ENCODE peak calls at places on chromosomes 4 and X, in four cellular contexts. One of them, this sample, is unnamed. For H3K9me3, H3K36me3 and H3K27me3, the result is how much of the 10 kb centered on the place peaks cover.

GRCh38 chr4:155796031-155796430 is 37.2 kb downstream of the GUCY1B1 start:
- DNase-seq in heart right ventricle: no peak
- DNase-seq in upper lobe of right lung: no peak
- DNase-seq in adipocyte: no peak
- DNase-seq in this sample: no peak

GRCh38 chr4:154467886-154468285 is 23.7 kb downstream of the DCHS2 start:
- DNase-seq in heart right ventricle: no peak
- DNase-seq in upper lobe of right lung: no peak
- DNase-seq in adipocyte: no peak
- DNase-seq in this sample: no peak

GRCh38 chr4:24689212-24689611 is 104.9 kb upstream of the DHX15 start:
- DNase-seq in heart right ventricle: no peak
- DNase-seq in upper lobe of right lung: no peak
- DNase-seq in adipocyte: no peak
- DNase-seq in this sample: no peak

GRCh38 chr4:56026596-56026995 is 77.9 kb downstream of the CEP135 start:
- DNase-seq in heart right ventricle: no peak
- DNase-seq in upper lobe of right lung: no peak
- DNase-seq in adipocyte: no peak
- DNase-seq in this sample: no peak

GRCh38 chr4:135741583-135741982 is 1540.0 kb upstream of the PABPC4L start:
- DNase-seq in heart right ventricle: no peak
- DNase-seq in upper lobe of right lung: no peak
- DNase-seq in adipocyte: no peak
- DNase-seq in this sample: no peak

GRCh38 chrX:11349661-11350337 is 56.6 kb downstream of the AMELX start:
- DNase-seq in heart right ventricle: no peak
- DNase-seq in upper lobe of right lung: no peak
- DNase-seq in adipocyte: peak
- DNase-seq in this sample: no peak

GRCh38 chrX:9329056-9329455 is 135.8 kb upstream of the TBL1X start:
- DNase-seq in heart right ventricle: no peak
- DNase-seq in upper lobe of right lung: no peak
- DNase-seq in adipocyte: no peak
- DNase-seq in this sample: no peak

GRCh38 chr4:153759407-153760226 is at the start of gene RNF175:
- DNase-seq in heart right ventricle: no peak
- DNase-seq in upper lobe of right lung: no peak
- DNase-seq in adipocyte: peak
- DNase-seq in this sample: no peak

GRCh38 chr4:106869551-106869950 is 166.6 kb downstream of the DKK2 start:
- DNase-seq in heart right ventricle: no peak
- DNase-seq in upper lobe of right lung: no peak
- DNase-seq in adipocyte: peak
- DNase-seq in this sample: no peak

GRCh38 chr4:13546855-13547562 is 2.7 kb upstream of the NKX3-2 start:
- DNase-seq in heart right ventricle: no peak
- DNase-seq in upper lobe of right lung: no peak
- DNase-seq in adipocyte: no peak
- DNase-seq in this sample: peak

GRCh38 chr4:30769093-30769492 is 48.9 kb downstream of the PCDH7 start:
- DNase-seq in heart right ventricle: no peak
- DNase-seq in upper lobe of right lung: no peak
- DNase-seq in adipocyte: no peak
- DNase-seq in this sample: no peak

GRCh38 chr4:156884183-156884582 is 87.4 kb downstream of the PDGFC start:
- DNase-seq in heart right ventricle: no peak
- DNase-seq in upper lobe of right lung: no peak
- DNase-seq in adipocyte: no peak
- DNase-seq in this sample: no peak

GRCh38 chrX:24034485-24034884 is 7.5 kb upstream of the KLHL15 start:
- DNase-seq in heart right ventricle: no peak
- DNase-seq in upper lobe of right lung: no peak
- DNase-seq in adipocyte: no peak
- DNase-seq in this sample: no peak

GRCh38 chr4:6372649-6373525 is 99.5 kb downstream of the PPP2R2C start:
- DNase-seq in heart right ventricle: no peak
- DNase-seq in upper lobe of right lung: no peak
- DNase-seq in adipocyte: peak
- DNase-seq in this sample: peak

GRCh38 chr4:47926667-47927258 is 12.4 kb upstream of the NFXL1 start:
- DNase-seq in heart right ventricle: peak
- DNase-seq in upper lobe of right lung: peak
- DNase-seq in adipocyte: peak
- DNase-seq in this sample: no peak

DNA sequence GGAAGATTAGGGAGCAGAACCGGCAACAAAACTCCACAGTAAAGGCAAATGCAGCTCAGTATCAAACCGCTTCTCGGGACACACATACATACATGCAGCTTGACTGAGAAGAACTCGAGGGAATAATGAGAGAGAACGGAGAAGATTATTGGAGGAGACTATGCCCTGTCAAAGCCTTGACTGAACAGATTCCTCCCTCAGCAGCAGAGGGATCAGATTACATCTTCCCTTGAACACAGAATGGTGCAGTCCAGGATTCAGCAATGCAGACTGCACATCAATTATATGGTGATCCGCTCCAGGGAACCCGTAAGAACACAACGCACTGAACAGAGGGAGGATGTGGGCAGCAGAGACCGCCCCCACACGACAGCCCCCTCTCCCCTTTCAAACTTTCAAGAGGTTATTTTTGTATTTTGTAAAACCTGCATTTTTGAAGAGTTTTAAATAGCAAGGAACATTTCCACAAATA is 183.2 kb downstream of the FBXW7 start:
- DNase-seq in heart right ventricle: peak
- DNase-seq in upper lobe of right lung: no peak
- DNase-seq in adipocyte: peak
- DNase-seq in this sample: peak
- H3K9me3 ChIP-seq in heart right ventricle: under half
- H3K9me3 ChIP-seq in upper lobe of right lung: under half
- H3K9me3 ChIP-seq in adipocyte: under half
- H3K9me3 ChIP-seq in this sample: under half

GRCh38 chrX:149495573-149496071 is 9.5 kb downstream of the IDS start:
- DNase-seq in heart right ventricle: no peak
- DNase-seq in upper lobe of right lung: no peak
- DNase-seq in adipocyte: peak
- DNase-seq in this sample: peak

GRCh38 chrX:149497054-149497453 is 8.1 kb downstream of the IDS start:
- DNase-seq in heart right ventricle: no peak
- DNase-seq in upper lobe of right lung: no peak
- DNase-seq in adipocyte: no peak
- DNase-seq in this sample: no peak

GRCh38 chrX:149493567-149494562 is 11.2 kb downstream of the IDS start:
- DNase-seq in heart right ventricle: peak
- DNase-seq in upper lobe of right lung: no peak
- DNase-seq in adipocyte: no peak
- DNase-seq in this sample: peak

GRCh38 chrX:149497626-149498025 is 7.5 kb downstream of the IDS start:
- DNase-seq in heart right ventricle: no peak
- DNase-seq in upper lobe of right lung: no peak
- DNase-seq in adipocyte: peak
- DNase-seq in this sample: no peak

GRCh38 chrX:149494844-149495565 is 10.1 kb downstream of the IDS start:
- DNase-seq in heart right ventricle: no peak
- DNase-seq in upper lobe of right lung: no peak
- DNase-seq in adipocyte: no peak
- DNase-seq in this sample: no peak
- H3K36me3 ChIP-seq in heart right ventricle: under half
- H3K36me3 ChIP-seq in upper lobe of right lung: half or more
- H3K36me3 ChIP-seq in adipocyte: under half
- H3K36me3 ChIP-seq in this sample: half or more

GRCh38 chr4:3649491-3649890 is 116.7 kb upstream of the ADRA2C start:
- DNase-seq in heart right ventricle: no peak
- DNase-seq in upper lobe of right lung: no peak
- DNase-seq in adipocyte: no peak
- DNase-seq in this sample: no peak

GRCh38 chr4:3652586-3652985 is 113.6 kb upstream of the ADRA2C start:
- DNase-seq in heart right ventricle: no peak
- DNase-seq in upper lobe of right lung: no peak
- DNase-seq in adipocyte: no peak
- DNase-seq in this sample: no peak

GRCh38 chr4:3648731-3649130 is 116.5 kb upstream of the LRPAP1 start:
- DNase-seq in heart right ventricle: no peak
- DNase-seq in upper lobe of right lung: no peak
- DNase-seq in adipocyte: no peak
- DNase-seq in this sample: no peak

GRCh38 chr4:3654036-3654807 is 112.0 kb upstream of the ADRA2C start:
- DNase-seq in heart right ventricle: no peak
- DNase-seq in upper lobe of right lung: no peak
- DNase-seq in adipocyte: no peak
- DNase-seq in this sample: no peak

DNA sequence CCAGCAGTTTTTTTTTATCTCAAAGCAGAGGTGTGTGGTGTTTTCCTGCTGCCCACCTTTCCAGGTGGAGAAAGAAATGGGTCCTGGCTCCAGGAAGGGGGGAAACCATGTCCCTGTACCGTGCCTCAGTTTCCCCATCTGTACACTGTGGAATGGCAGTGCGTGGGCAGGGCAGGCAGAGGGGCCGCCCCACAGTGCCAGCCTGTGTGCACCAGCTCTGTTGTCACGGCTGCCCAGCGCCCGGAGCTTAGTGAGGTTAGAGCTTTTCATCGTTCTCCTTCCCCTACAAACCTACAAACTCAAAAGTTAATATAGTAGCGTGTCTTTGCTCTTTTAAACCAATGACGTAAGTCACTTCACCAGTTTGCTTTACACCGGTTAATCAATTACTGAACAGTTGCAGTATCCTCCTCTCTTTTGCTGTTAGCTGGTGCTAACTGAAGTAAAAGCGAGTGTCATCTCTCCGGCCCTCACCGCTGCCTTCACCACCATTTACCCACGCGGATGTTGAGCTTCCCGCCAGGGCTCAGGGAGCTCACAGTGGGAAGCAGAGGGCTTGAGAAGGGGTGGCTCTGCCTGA is 114.8 kb upstream of the ADRA2C start:
- DNase-seq in heart right ventricle: no peak
- DNase-seq in upper lobe of right lung: no peak
- DNase-seq in adipocyte: no peak
- DNase-seq in this sample: peak
- H3K27me3 ChIP-seq in heart right ventricle: under half
- H3K27me3 ChIP-seq in upper lobe of right lung: under half
- H3K27me3 ChIP-seq in adipocyte: half or more
- H3K27me3 ChIP-seq in this sample: under half

GRCh38 chrX:19360903-19361302 is 17.2 kb downstream of the PDHA1 start:
- DNase-seq in heart right ventricle: no peak
- DNase-seq in upper lobe of right lung: no peak
- DNase-seq in adipocyte: no peak
- DNase-seq in this sample: no peak
- H3K9me3 ChIP-seq in heart right ventricle: under half
- H3K9me3 ChIP-seq in upper lobe of right lung: under half
- H3K9me3 ChIP-seq in adipocyte: under half
- H3K9me3 ChIP-seq in this sample: under half

GRCh38 chr4:185589067-185589844 is 53.9 kb upstream of the PDLIM3 start:
- DNase-seq in heart right ventricle: no peak
- DNase-seq in upper lobe of right lung: no peak
- DNase-seq in adipocyte: peak
- DNase-seq in this sample: no peak

GRCh38 chr4:185591679-185592141 is 56.4 kb upstream of the PDLIM3 start:
- DNase-seq in heart right ventricle: no peak
- DNase-seq in upper lobe of right lung: no peak
- DNase-seq in adipocyte: peak
- DNase-seq in this sample: no peak

GRCh38 chr4:185592438-185592837 is 57.1 kb upstream of the PDLIM3 start:
- DNase-seq in heart right ventricle: no peak
- DNase-seq in upper lobe of right lung: no peak
- DNase-seq in adipocyte: no peak
- DNase-seq in this sample: no peak

GRCh38 chr4:185592845-185593488 is 57.7 kb upstream of the PDLIM3 start:
- DNase-seq in heart right ventricle: no peak
- DNase-seq in upper lobe of right lung: no peak
- DNase-seq in adipocyte: no peak
- DNase-seq in this sample: no peak

DNA sequence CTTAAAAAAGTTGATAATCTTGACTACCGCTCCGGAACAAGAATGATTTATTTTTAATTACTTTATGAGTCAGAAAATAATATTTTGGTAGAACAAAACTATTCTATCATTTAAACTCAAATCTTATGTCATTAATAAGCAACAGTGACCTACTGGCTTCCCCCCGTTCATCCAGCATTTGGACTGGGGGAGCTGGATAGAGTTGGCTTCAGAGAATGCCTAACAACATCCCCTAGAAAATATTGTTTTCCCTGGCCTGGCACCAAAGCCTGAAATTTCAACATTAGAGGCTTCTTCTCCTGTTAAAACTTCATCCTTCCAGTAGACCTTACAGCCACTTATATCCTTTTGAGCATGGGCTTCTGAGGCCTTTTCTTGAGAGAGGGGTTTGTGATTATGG is 55.7 kb upstream of the PDLIM3 start:
- DNase-seq in heart right ventricle: no peak
- DNase-seq in upper lobe of right lung: no peak
- DNase-seq in adipocyte: no peak
- DNase-seq in this sample: no peak
- H3K36me3 ChIP-seq in heart right ventricle: under half
- H3K36me3 ChIP-seq in upper lobe of right lung: under half
- H3K36me3 ChIP-seq in adipocyte: under half
- H3K36me3 ChIP-seq in this sample: under half

GRCh38 chr4:151770154-151770553 is 9.3 kb upstream of the GATB start:
- DNase-seq in heart right ventricle: no peak
- DNase-seq in upper lobe of right lung: no peak
- DNase-seq in adipocyte: no peak
- DNase-seq in this sample: no peak
- H3K27me3 ChIP-seq in heart right ventricle: under half
- H3K27me3 ChIP-seq in upper lobe of right lung: under half
- H3K27me3 ChIP-seq in adipocyte: under half
- H3K27me3 ChIP-seq in this sample: under half

GRCh38 chr4:123618606-123619005 is 222.0 kb downstream of the SPRY1 start:
- DNase-seq in heart right ventricle: no peak
- DNase-seq in upper lobe of right lung: no peak
- DNase-seq in adipocyte: no peak
- DNase-seq in this sample: no peak

GRCh38 chr4:123619326-123619725 is 222.7 kb downstream of the SPRY1 start:
- DNase-seq in heart right ventricle: no peak
- DNase-seq in upper lobe of right lung: no peak
- DNase-seq in adipocyte: no peak
- DNase-seq in this sample: no peak

GRCh38 chr4:123613586-123614344 is 217.2 kb downstream of the SPRY1 start:
- DNase-seq in heart right ventricle: no peak
- DNase-seq in upper lobe of right lung: no peak
- DNase-seq in adipocyte: no peak
- DNase-seq in this sample: peak

GRCh38 chr4:123619895-123620294 is 223.3 kb downstream of the SPRY1 start:
- DNase-seq in heart right ventricle: no peak
- DNase-seq in upper lobe of right lung: no peak
- DNase-seq in adipocyte: no peak
- DNase-seq in this sample: no peak

DNA sequence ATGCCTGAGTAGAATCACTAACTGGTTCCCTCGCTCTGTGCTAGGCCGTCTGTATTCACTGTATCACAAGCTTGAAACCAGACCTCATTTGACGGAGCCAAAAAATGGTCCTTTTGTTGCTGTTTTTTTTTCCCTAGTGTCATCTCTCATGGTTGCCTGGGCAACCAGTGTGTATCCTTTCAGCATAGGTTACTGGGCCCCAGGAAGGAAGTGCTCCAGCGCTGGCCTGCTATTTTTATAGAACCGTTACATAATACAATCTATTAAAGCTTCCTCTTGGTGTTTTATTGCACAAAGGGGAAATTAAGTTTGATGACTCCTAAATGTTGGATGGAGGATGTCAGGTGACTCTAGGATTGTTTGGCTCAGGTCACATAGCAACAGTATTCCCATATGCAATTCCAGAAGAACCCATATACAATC is 220.4 kb downstream of the SPRY1 start:
- DNase-seq in heart right ventricle: peak
- DNase-seq in upper lobe of right lung: no peak
- DNase-seq in adipocyte: no peak
- DNase-seq in this sample: peak
- H3K9me3 ChIP-seq in heart right ventricle: under half
- H3K9me3 ChIP-seq in upper lobe of right lung: under half
- H3K9me3 ChIP-seq in adipocyte: under half
- H3K9me3 ChIP-seq in this sample: under half

This sample was measured in left lung.